ENCODE peak calls at places on chromosomes 3 and 15, in four cellular contexts. P, K, D and G are unnamed samples.

GRCh38 chr3:157405457-157405856 is 31.2 kb upstream of the PTX3 start:
- DNase-seq in D (no peak), P (no peak), K (no peak), G (no peak)

GRCh38 chr15:33729648-33730047 is 238.6 kb upstream of the CHRM5 start:
- DNase-seq in K (no peak), P (no peak), D (no peak), G (no peak)

GRCh38 chr3:185423178-185423577 is 60.2 kb downstream of the MAP3K13 start:
- DNase-seq in K (no peak), D (peak; percentile 27), P (no peak), G (no peak)

GRCh38 chr3:58022490-58022889 is 14.3 kb downstream of the FLNB start:
- DNase-seq in D (no peak), P (no peak), K (no peak), G (no peak)

GRCh38 chr3:178629430-178630178 is 93.4 kb downstream of the KCNMB2 start:
- DNase-seq in P (no peak), D (no peak), K (no peak), G (no peak)

GRCh38 chr3:37096972-37097371 is 77.4 kb downstream of the LRRFIP2 start:
- DNase-seq in D (no peak), K (no peak), P (no peak), G (no peak)

GRCh38 chr3:16132926-16133325 is 41.6 kb upstream of the GALNT15 start:
- DNase-seq in D (no peak), P (no peak), K (no peak), G (no peak)

GRCh38 chr15:73628976-73629854 is 4.0 kb downstream of the NPTN start:
- DNase-seq in K (no peak), D (no peak), P (peak; percentile 51), G (no peak)

GRCh38 chr3:152293607-152294006 is 24.9 kb downstream of the MBNL1 start:
- DNase-seq in D (no peak), P (no peak), K (no peak), G (no peak)

GRCh38 chr3:16365454-16366128 is 100.6 kb downstream of the OXNAD1 start:
- DNase-seq in D (no peak), P (no peak), K (no peak), G (no peak)

GRCh38 chr3:45498532-45498931 is 96.0 kb upstream of the LIMD1 start:
- DNase-seq in P (no peak), D (no peak), K (no peak), G (no peak)

GRCh38 chr15:96345560-96346389 is 15.3 kb downstream of the NR2F2 start:
- DNase-seq in P (no peak), K (no peak), D (no peak), G (peak; percentile 58)

GRCh38 chr3:190092250-190092649 is 28.4 kb downstream of the P3H2 start:
- DNase-seq in D (no peak), K (no peak), P (no peak), G (no peak)

GRCh38 chr15:92643849-92644815 is 11.4 kb downstream of the FAM174B start:
- DNase-seq in D (no peak), P (no peak), K (no peak), G (no peak)

GRCh38 chr3:88003115-88003755 is 55.6 kb downstream of the CGGBP1 start:
- DNase-seq in P (peak; percentile 13), K (no peak), D (peak; percentile 26), G (no peak)

GRCh38 chr15:57196865-57197264 is 179.4 kb upstream of the CGNL1 start:
- DNase-seq in K (no peak), D (no peak), P (no peak), G (no peak)

GRCh38 chr3:84108442-84108971 is 850.3 kb upstream of the CADM2 start:
- DNase-seq in D (no peak), P (no peak), K (no peak), G (no peak)

GRCh38 chr3:45943207-45943846 is at the start of gene CXCR6:
- DNase-seq in K (no peak), D (no peak), P (no peak), G (no peak)

GRCh38 chr15:74445816-74446763 is 12.3 kb upstream of the SEMA7A start:
- DNase-seq in P (no peak), K (no peak), D (no peak), G (no peak)

GRCh38 chr15:72488558-72488957 is 14.4 kb downstream of the ARIH1 start:
- DNase-seq in P (no peak), K (no peak), D (no peak), G (no peak)

GRCh38 chr3:183298708-183299153 is 45.7 kb downstream of the B3GNT5 start:
- DNase-seq in P (peak; percentile 78), D (peak; percentile 60), K (no peak), G (no peak)

GRCh38 chr3:128432898-128433629 is 33.6 kb downstream of the DNAJB8 start:
- DNase-seq in D (peak; percentile 44), P (no peak), K (no peak), G (no peak)

GRCh38 chr3:54206874-54207273 is 84.5 kb downstream of the CACNA2D3 start:
- DNase-seq in K (no peak), D (no peak), P (no peak), G (no peak)

GRCh38 chr3:112653209-112653871 is 12.4 kb upstream of the CCDC80 start:
- DNase-seq in K (no peak), P (no peak), D (no peak), G (no peak)

GRCh38 chr3:69710153-69710977 is 28.9 kb upstream of the MITF start:
- DNase-seq in D (no peak), P (no peak), K (no peak), G (no peak)

GRCh38 chr15:54803139-54803808 is 393.5 kb downstream of the RSL24D1 start:
- DNase-seq in K (peak; percentile 19), D (no peak), P (peak; percentile 73), G (no peak)

GRCh38 chr3:116141724-116142123 is 303.6 kb downstream of the LSAMP start:
- DNase-seq in P (no peak), D (no peak), K (no peak), G (no peak)

GRCh38 chr15:70299931-70300858 is 202.5 kb upstream of the TLE3 start:
- DNase-seq in P (no peak), D (no peak), K (peak; percentile 78), G (peak; percentile 75)

GRCh38 chr3:183762304-183762703 is 63.1 kb downstream of the MAP6D1 start:
- DNase-seq in D (no peak), P (no peak), K (no peak), G (no peak)

GRCh38 chr15:77584691-77585090 is 48.0 kb downstream of the LINGO1 start:
- DNase-seq in P (no peak), D (no peak), K (no peak), G (no peak)

GRCh38 chr3:155617346-155617745 is 127.5 kb downstream of the PLCH1 start:
- DNase-seq in K (no peak), D (no peak), P (no peak), G (no peak)

GRCh38 chr3:94512876-94513275 is 450.0 kb downstream of the NSUN3 start:
- DNase-seq in K (no peak), P (no peak), D (no peak), G (no peak)

GRCh38 chr3:190444576-190445145 is 5.0 kb downstream of the TMEM207 start:
- DNase-seq in K (no peak), P (no peak), D (no peak), G (no peak)

GRCh38 chr3:81048058-81048665 is 713.3 kb downstream of the GBE1 start:
- DNase-seq in D (no peak), K (no peak), P (no peak), G (no peak)

GRCh38 chr3:121295966-121296365 is 249.8 kb downstream of the POLQ start:
- DNase-seq in K (no peak), D (no peak), P (no peak), G (no peak)

GRCh38 chr3:112333386-112334334 is 704 bp downstream of the CD200 start:
- DNase-seq in D (no peak), P (no peak), K (no peak), G (no peak)

GRCh38 chr3:170058127-170058526 is 20.3 kb downstream of the GPR160 start:
- DNase-seq in D (no peak), K (no peak), P (no peak), G (no peak)

GRCh38 chr3:150765949-150766720 is 3.2 kb upstream of the SIAH2 start:
- DNase-seq in K (peak; percentile 85), D (peak; percentile 46), P (no peak), G (no peak)

GRCh38 chr15:62888628-62889027 is 153.9 kb upstream of the TPM1 start:
- DNase-seq in K (no peak), P (no peak), D (no peak), G (no peak)
- TF ChIP-seq SPI1 in K (no peak), P (no peak), D (no peak), G (no peak)

DNA sequence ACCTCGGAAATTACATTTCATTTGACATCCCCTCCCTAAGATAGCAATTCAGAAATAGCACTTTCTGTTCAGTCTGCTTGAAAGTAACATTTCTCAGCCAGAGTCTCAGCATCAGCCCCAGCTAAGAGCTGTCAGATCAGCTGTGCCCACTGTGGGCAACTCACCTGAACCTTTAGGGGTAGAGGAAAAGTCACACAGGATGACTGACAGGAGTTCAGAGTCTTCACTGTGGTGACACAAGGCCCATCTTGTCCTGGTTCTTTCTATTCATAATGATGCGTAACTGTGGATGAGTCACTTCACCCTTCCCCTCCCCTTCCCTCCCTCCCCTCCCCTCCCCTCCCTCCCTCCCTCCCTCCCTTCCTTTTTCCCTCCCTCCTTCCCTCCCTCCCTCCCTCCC is 96.1 kb upstream of the RASGRP1 start:
- DNase-seq in P (no peak), D (no peak), K (no peak), G (no peak)
- TF ChIP-seq SPI1 in P (no peak), D (no peak), K (no peak), G (no peak)

GRCh38 chr3:4033296-4033695 is 234.1 kb downstream of the LRRN1 start:
- DNase-seq in D (no peak), K (no peak), P (no peak), G (no peak)
- TF ChIP-seq SPI1 in D (no peak), K (no peak), P (no peak), G (no peak)

GRCh38 chr3:30625541-30626438 is 19.4 kb downstream of the TGFBR2 start:
- DNase-seq in P (no peak), K (no peak), D (no peak), G (no peak)
- TF ChIP-seq SPI1 in P (no peak), K (no peak), D (no peak), G (no peak)

DNA sequence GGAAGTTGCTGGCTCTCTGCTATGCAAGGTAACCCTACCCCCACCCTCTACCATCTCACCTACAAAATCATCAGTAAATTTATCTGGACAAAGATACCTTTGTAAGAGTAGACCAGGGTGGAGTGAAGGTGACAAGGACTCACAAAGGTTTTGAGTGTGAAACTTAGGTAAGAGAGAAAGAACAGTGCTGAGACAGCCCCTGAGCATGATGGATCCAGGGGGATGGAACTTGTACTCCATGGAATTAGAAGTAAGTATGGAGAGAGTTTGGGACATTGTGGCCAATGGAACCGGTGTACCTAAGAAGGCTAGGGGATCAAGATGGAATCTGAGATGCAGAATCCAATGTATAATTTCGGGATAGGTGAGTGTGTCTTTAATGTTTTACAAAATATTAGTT is 153.0 kb upstream of the NSMCE3 start:
- DNase-seq in K (no peak), D (no peak), P (no peak), G (no peak)
- TF ChIP-seq SPI1 in K (no peak), D (no peak), P (no peak), G (no peak)